ENCODE peak calls at places on chromosomes 16 and 17, in five cellular contexts. O is suprapubic skin, G is body of pancreas, U is adrenal gland, Z is A549. P is an unnamed sample.

GRCh38 chr16:53370827-53371226 is 63.4 kb upstream of the RBL2 start:
- DNase-seq in O (no peak), G (no peak), U (no peak), Z (no peak), P (no peak)

GRCh38 chr17:1006054-1006453 is 9.1 kb downstream of the TIMM22 start:
- DNase-seq in O (no peak), G (peak), U (no peak), Z (no peak), P (peak)

GRCh38 chr16:12819126-12820117 is 15.7 kb upstream of the CPPED1 start:
- DNase-seq in O (no peak), G (peak), U (peak), Z (peak), P (peak)

GRCh38 chr17:60102632-60103047 is 23.9 kb upstream of the HEATR6 start:
- DNase-seq in O (no peak), G (no peak), U (no peak), Z (peak), P (peak)

GRCh38 chr16:9047689-9048301 is 43.6 kb upstream of the HAPSTR1 start:
- DNase-seq in O (peak), G (peak), U (peak), Z (peak), P (peak)

GRCh38 chr17:2266865-2267228 is 36.7 kb downstream of the SMG6 start:
- DNase-seq in O (no peak), G (no peak), U (no peak), Z (no peak), P (no peak)

GRCh38 chr16:56938664-56939513 is 6.9 kb downstream of the HERPUD1 start:
- DNase-seq in O (no peak), G (no peak), U (no peak), Z (no peak), P (no peak)

GRCh38 chr16:68538880-68539701 is at the start of gene ZFP90:
- DNase-seq in O (peak), G (peak), U (peak), Z (peak), P (peak)

GRCh38 chr16:70364399-70364798 is 17.7 kb downstream of the DDX19A start:
- DNase-seq in O (no peak), G (no peak), U (no peak), Z (no peak), P (no peak)

GRCh38 chr17:68759343-68760140 is 158.4 kb upstream of the FAM20A start:
- DNase-seq in O (peak), G (peak), U (peak), Z (peak), P (peak)

GRCh38 chr16:31458073-31458834 is 1.0 kb upstream of the ARMC5 start:
- DNase-seq in O (no peak), G (peak), U (no peak), Z (peak), P (peak)
- TF ChIP-seq POLR2A in O (no peak), G (peak), U (peak), Z (peak), P (peak)

DNA sequence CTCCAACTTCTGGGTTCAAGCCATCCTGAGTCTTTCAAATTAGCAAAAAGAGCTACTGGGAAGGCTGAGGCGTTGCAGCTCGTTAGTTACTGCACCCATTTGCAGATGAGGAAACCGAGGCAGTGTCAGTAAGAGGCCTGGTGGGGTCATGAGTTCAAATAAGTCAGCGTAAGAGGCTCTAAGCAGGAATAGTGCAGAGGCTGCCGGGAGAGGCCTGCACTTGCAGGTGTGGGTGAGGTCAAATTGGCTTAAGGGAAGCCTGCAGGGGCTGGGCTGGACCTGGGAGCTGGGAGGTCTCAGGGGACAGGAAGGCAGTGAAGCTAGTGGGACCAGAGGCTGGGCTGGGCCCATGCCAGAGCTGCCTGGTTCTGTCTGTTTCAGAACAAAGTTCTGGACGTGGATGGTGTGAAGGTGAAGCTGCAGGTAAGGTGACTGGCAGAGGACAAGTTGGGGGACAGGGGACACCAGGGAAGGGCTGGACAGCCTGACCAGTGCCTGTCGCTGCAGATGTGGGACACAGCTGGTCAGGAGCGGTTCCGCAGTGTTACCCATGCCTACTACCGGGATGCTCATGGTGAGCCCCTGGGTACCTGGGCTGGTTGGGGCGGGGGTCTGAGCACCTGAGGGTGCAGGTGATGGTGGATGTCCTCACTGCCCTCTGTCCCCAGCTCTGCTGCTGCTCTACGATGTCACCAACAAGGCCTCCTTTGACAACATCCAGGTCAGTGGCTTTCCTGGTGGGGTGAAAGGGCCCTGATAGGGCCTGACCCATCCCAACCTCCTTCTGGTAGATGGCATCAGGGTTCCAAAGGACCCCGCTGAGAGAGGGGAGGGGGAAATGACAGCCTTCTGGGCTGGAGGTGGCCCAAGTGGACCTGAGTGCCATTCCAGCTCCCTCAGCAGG is 3.0 kb downstream of the RAB26 start:
- DNase-seq in O (no peak), G (peak), U (no peak), Z (no peak), P (no peak)
- TF ChIP-seq POLR2A in O (no peak), G (peak), U (no peak), Z (peak), P (no peak)

DNA sequence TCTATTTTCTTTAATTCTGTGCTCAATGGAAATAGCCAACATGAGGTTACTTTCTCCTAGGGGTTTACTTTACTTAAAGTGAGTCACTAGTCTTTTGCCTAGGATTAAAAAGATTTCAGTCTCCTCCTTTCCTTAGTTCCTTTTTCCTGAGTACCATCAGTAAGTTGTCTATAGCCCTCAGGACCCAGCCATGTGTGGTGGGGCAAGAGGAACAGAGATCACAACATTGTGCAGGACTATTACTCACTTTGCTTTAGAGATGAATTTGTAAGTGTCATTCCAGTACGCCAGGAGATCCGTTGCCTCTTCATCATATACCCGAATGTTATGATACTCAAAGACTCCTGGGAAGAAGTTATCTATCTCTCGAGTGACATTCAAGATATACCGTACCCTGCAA is 27.7 kb upstream of the CORO6 start:
- DNase-seq in O (no peak), G (no peak), U (no peak), Z (no peak), P (peak)
- TF ChIP-seq POLR2A in O (no peak), G (no peak), U (no peak), Z (no peak), P (no peak)

GRCh38 chr16:30054451-30054850 is 11.1 kb upstream of the ALDOA start:
- DNase-seq in O (no peak), G (no peak), U (no peak), Z (no peak), P (no peak)

GRCh38 chr16:30053376-30054015 is 12.1 kb upstream of the ALDOA start:
- DNase-seq in O (no peak), G (no peak), U (no peak), Z (no peak), P (no peak)

GRCh38 chr16:30054959-30055553 is 10.5 kb upstream of the ALDOA start:
- DNase-seq in O (no peak), G (peak), U (no peak), Z (peak), P (peak)

GRCh38 chr16:30051518-30051917 is 14.0 kb upstream of the ALDOA start:
- DNase-seq in O (no peak), G (no peak), U (no peak), Z (no peak), P (no peak)

GRCh38 chr16:30052671-30053372 is 12.7 kb upstream of the ALDOA start:
- DNase-seq in O (peak), G (peak), U (peak), Z (peak), P (peak)
- TF ChIP-seq POLR2A in O (no peak), G (peak), U (no peak), Z (no peak), P (no peak)

P was measured in thyroid gland.